ENCODE peak calls at places on chromosomes 6 and 20, in four cellular contexts. One of them, this sample, is unnamed.

GRCh38 chr6:13729891-13730290 is 18.3 kb upstream of the RANBP9 start:
- DNase-seq in mammary epithelial cell: peak; percentile 76
- DNase-seq in ascending aorta: no peak
- DNase-seq in GM12878: no peak
- DNase-seq in this sample: no peak

GRCh38 chr6:67974931-67975330 is 660.2 kb upstream of the ADGRB3 start:
- DNase-seq in mammary epithelial cell: no peak
- DNase-seq in ascending aorta: no peak
- DNase-seq in GM12878: no peak
- DNase-seq in this sample: no peak

GRCh38 chr6:124958759-124959354 is 3.4 kb upstream of the RNF217 start:
- DNase-seq in mammary epithelial cell: peak; percentile 78
- DNase-seq in ascending aorta: no peak
- DNase-seq in GM12878: no peak
- DNase-seq in this sample: no peak

GRCh38 chr20:43188861-43189613 is 669 bp downstream of the PTPRT start:
- DNase-seq in mammary epithelial cell: no peak
- DNase-seq in ascending aorta: no peak
- DNase-seq in GM12878: no peak
- DNase-seq in this sample: no peak

GRCh38 chr6:75205776-75206334 is at the start of gene COL12A1:
- DNase-seq in mammary epithelial cell: peak; percentile 98
- DNase-seq in ascending aorta: peak; percentile 79
- DNase-seq in GM12878: no peak
- DNase-seq in this sample: peak; percentile 93

GRCh38 chr6:99801805-99802204 is 192.2 kb downstream of the MCHR2 start:
- DNase-seq in mammary epithelial cell: no peak
- DNase-seq in ascending aorta: no peak
- DNase-seq in GM12878: no peak
- DNase-seq in this sample: no peak

GRCh38 chr6:28537509-28538140 is 11.9 kb downstream of the GPX5 start:
- DNase-seq in mammary epithelial cell: peak; percentile 75
- DNase-seq in ascending aorta: no peak
- DNase-seq in GM12878: peak; percentile 32
- DNase-seq in this sample: no peak

GRCh38 chr20:62805711-62806382 is 1.2 kb downstream of the OGFR start:
- DNase-seq in mammary epithelial cell: no peak
- DNase-seq in ascending aorta: no peak
- DNase-seq in GM12878: no peak
- DNase-seq in this sample: peak; percentile 86

GRCh38 chr6:88048556-88048955 is 915 bp downstream of the SPACA1 start:
- DNase-seq in mammary epithelial cell: no peak
- DNase-seq in ascending aorta: no peak
- DNase-seq in GM12878: no peak
- DNase-seq in this sample: no peak

GRCh38 chr20:35297740-35298139 is 5.5 kb upstream of the FAM83C start:
- DNase-seq in mammary epithelial cell: no peak
- DNase-seq in ascending aorta: no peak
- DNase-seq in GM12878: no peak
- DNase-seq in this sample: no peak

GRCh38 chr6:75171151-75171550 is 34.7 kb downstream of the COL12A1 start:
- DNase-seq in mammary epithelial cell: no peak
- DNase-seq in ascending aorta: no peak
- DNase-seq in GM12878: no peak
- DNase-seq in this sample: no peak

GRCh38 chr20:59985864-59986263 is 27.6 kb downstream of the CDH26 start:
- DNase-seq in mammary epithelial cell: no peak
- DNase-seq in ascending aorta: no peak
- DNase-seq in GM12878: no peak
- DNase-seq in this sample: no peak

GRCh38 chr6:144804246-144804790 is 519.2 kb downstream of the UTRN start:
- DNase-seq in mammary epithelial cell: no peak
- DNase-seq in ascending aorta: no peak
- DNase-seq in GM12878: no peak
- DNase-seq in this sample: no peak

GRCh38 chr6:166112580-166112979 is 55.1 kb downstream of the TBXT start:
- DNase-seq in mammary epithelial cell: no peak
- DNase-seq in ascending aorta: no peak
- DNase-seq in GM12878: no peak
- DNase-seq in this sample: no peak

GRCh38 chr6:151847064-151847463 is 39.6 kb downstream of the ESR1 start:
- DNase-seq in mammary epithelial cell: peak; percentile 45
- DNase-seq in ascending aorta: no peak
- DNase-seq in GM12878: no peak
- DNase-seq in this sample: no peak

GRCh38 chr6:83086751-83087150 is 19.3 kb downstream of the DOP1A start:
- DNase-seq in mammary epithelial cell: no peak
- DNase-seq in ascending aorta: no peak
- DNase-seq in GM12878: peak; percentile 51
- DNase-seq in this sample: no peak

GRCh38 chr20:22584922-22585785 is 782 bp upstream of the FOXA2 start:
- DNase-seq in mammary epithelial cell: no peak
- DNase-seq in ascending aorta: no peak
- DNase-seq in GM12878: no peak
- DNase-seq in this sample: peak; percentile 57

GRCh38 chr20:48668451-48668946 is 159.3 kb downstream of the PREX1 start:
- DNase-seq in mammary epithelial cell: no peak
- DNase-seq in ascending aorta: no peak
- DNase-seq in GM12878: no peak
- DNase-seq in this sample: no peak

GRCh38 chr20:17228624-17229061 is 1.8 kb downstream of the PCSK2 start:
- DNase-seq in mammary epithelial cell: no peak
- DNase-seq in ascending aorta: no peak
- DNase-seq in GM12878: no peak
- DNase-seq in this sample: peak; percentile 47

GRCh38 chr20:4875578-4876067 is 125.7 kb downstream of the SLC23A2 start:
- DNase-seq in mammary epithelial cell: no peak
- DNase-seq in ascending aorta: no peak
- DNase-seq in GM12878: peak; percentile 58
- DNase-seq in this sample: no peak

GRCh38 chr20:47417245-47418060 is 61.0 kb upstream of the ZMYND8 start:
- DNase-seq in mammary epithelial cell: no peak
- DNase-seq in ascending aorta: no peak
- DNase-seq in GM12878: no peak
- DNase-seq in this sample: no peak

GRCh38 chr20:54086444-54087134 is 16.2 kb upstream of the BCAS1 start:
- DNase-seq in mammary epithelial cell: no peak
- DNase-seq in ascending aorta: no peak
- DNase-seq in GM12878: no peak
- DNase-seq in this sample: no peak

GRCh38 chr6:157095569-157095968 is 227.8 kb downstream of the TMEM242 start:
- DNase-seq in mammary epithelial cell: no peak
- DNase-seq in ascending aorta: no peak
- DNase-seq in GM12878: no peak
- DNase-seq in this sample: no peak

GRCh38 chr20:56393133-56393472 is 658 bp downstream of the CSTF1 start:
- DNase-seq in mammary epithelial cell: peak; percentile 9
- DNase-seq in ascending aorta: no peak
- DNase-seq in GM12878: no peak
- DNase-seq in this sample: no peak

GRCh38 chr6:33869826-33870423 is 66.1 kb upstream of the MLN start:
- DNase-seq in mammary epithelial cell: no peak
- DNase-seq in ascending aorta: no peak
- DNase-seq in GM12878: no peak
- DNase-seq in this sample: peak; percentile 18

GRCh38 chr6:33872761-33873160 is 69.0 kb upstream of the MLN start:
- DNase-seq in mammary epithelial cell: no peak
- DNase-seq in ascending aorta: no peak
- DNase-seq in GM12878: no peak
- DNase-seq in this sample: no peak

GRCh38 chr6:33869121-33869520 is 65.3 kb upstream of the MLN start:
- DNase-seq in mammary epithelial cell: no peak
- DNase-seq in ascending aorta: no peak
- DNase-seq in GM12878: no peak
- DNase-seq in this sample: peak; percentile 3

GRCh38 chr6:33863723-33864440 is 60.1 kb upstream of the MLN start:
- DNase-seq in mammary epithelial cell: no peak
- DNase-seq in ascending aorta: no peak
- DNase-seq in GM12878: no peak
- DNase-seq in this sample: no peak

GRCh38 chr6:33868143-33868542 is 64.3 kb upstream of the MLN start:
- DNase-seq in mammary epithelial cell: no peak
- DNase-seq in ascending aorta: no peak
- DNase-seq in GM12878: no peak
- DNase-seq in this sample: no peak
- H3K4me1 ChIP-seq in mammary epithelial cell: no peaks in the 10 kb centered on the region
- H3K4me1 ChIP-seq in ascending aorta: no peaks in the 10 kb centered on the region
- H3K4me1 ChIP-seq in GM12878: peaks cover 17% of the 10 kb centered on the region
- H3K4me1 ChIP-seq in this sample: no peaks in the 10 kb centered on the region

GRCh38 chr20:36848078-36848660 is 27.8 kb upstream of the TLDC2 start:
- DNase-seq in mammary epithelial cell: no peak
- DNase-seq in ascending aorta: no peak
- DNase-seq in GM12878: no peak
- DNase-seq in this sample: no peak

GRCh38 chr20:36847009-36847709 is 28.8 kb upstream of the TLDC2 start:
- DNase-seq in mammary epithelial cell: peak; percentile 80
- DNase-seq in ascending aorta: peak; percentile 44
- DNase-seq in GM12878: no peak
- DNase-seq in this sample: no peak

GRCh38 chr20:36848677-36849076 is 27.3 kb upstream of the TLDC2 start:
- DNase-seq in mammary epithelial cell: no peak
- DNase-seq in ascending aorta: no peak
- DNase-seq in GM12878: no peak
- DNase-seq in this sample: no peak

GRCh38 chr20:36849333-36850065 is 26.4 kb upstream of the TLDC2 start:
- DNase-seq in mammary epithelial cell: no peak
- DNase-seq in ascending aorta: no peak
- DNase-seq in GM12878: no peak
- DNase-seq in this sample: no peak

DNA sequence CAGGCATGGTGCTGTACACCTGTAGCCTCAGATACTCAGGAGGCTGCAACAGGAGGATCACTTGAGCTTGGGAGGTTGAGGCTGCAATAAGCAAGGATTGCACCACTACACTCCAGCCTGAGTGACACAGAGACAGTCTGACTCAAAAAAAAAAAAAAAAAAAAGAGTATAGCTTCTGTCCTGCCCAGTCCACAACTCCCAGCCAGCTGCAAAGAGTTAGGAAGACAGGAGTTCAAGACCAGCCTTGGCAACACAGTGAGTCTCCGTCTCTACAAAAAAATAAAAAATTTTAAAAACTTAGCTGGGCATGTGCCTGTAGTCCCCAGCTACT is 28.3 kb upstream of the TLDC2 start:
- DNase-seq in mammary epithelial cell: no peak
- DNase-seq in ascending aorta: no peak
- DNase-seq in GM12878: no peak
- DNase-seq in this sample: no peak
- H3K4me1 ChIP-seq in mammary epithelial cell: peaks cover 21% of the 10 kb centered on the region
- H3K4me1 ChIP-seq in ascending aorta: peaks cover 59% of the 10 kb centered on the region
- H3K4me1 ChIP-seq in GM12878: peaks cover 80% of the 10 kb centered on the region
- H3K4me1 ChIP-seq in this sample: peaks cover 71% of the 10 kb centered on the region

GRCh38 chr6:131762984-131763383 is 44.8 kb upstream of the ENPP1 start:
- DNase-seq in mammary epithelial cell: no peak
- DNase-seq in ascending aorta: no peak
- DNase-seq in GM12878: no peak
- DNase-seq in this sample: no peak
- H3K4me1 ChIP-seq in mammary epithelial cell: no peaks in the 10 kb centered on the region
- H3K4me1 ChIP-seq in ascending aorta: peaks cover 45% of the 10 kb centered on the region
- H3K4me1 ChIP-seq in GM12878: no peaks in the 10 kb centered on the region
- H3K4me1 ChIP-seq in this sample: no peaks in the 10 kb centered on the region

GRCh38 chr20:3670511-3670910 is 7.3 kb upstream of the GFRA4 start:
- DNase-seq in mammary epithelial cell: no peak
- DNase-seq in ascending aorta: no peak
- DNase-seq in GM12878: no peak
- DNase-seq in this sample: no peak
- H3K4me1 ChIP-seq in mammary epithelial cell: no peaks in the 10 kb centered on the region
- H3K4me1 ChIP-seq in ascending aorta: no peaks in the 10 kb centered on the region
- H3K4me1 ChIP-seq in GM12878: peaks cover 9% of the 10 kb centered on the region
- H3K4me1 ChIP-seq in this sample: peaks cover 7% of the 10 kb centered on the region

GRCh38 chr6:139983555-139984276 is 609.3 kb upstream of the CITED2 start:
- DNase-seq in mammary epithelial cell: no peak
- DNase-seq in ascending aorta: no peak
- DNase-seq in GM12878: no peak
- DNase-seq in this sample: no peak

GRCh38 chr6:139981810-139982550 is 607.5 kb upstream of the CITED2 start:
- DNase-seq in mammary epithelial cell: no peak
- DNase-seq in ascending aorta: no peak
- DNase-seq in GM12878: no peak
- DNase-seq in this sample: no peak

GRCh38 chr6:139985236-139985815 is 610.9 kb upstream of the CITED2 start:
- DNase-seq in mammary epithelial cell: no peak
- DNase-seq in ascending aorta: no peak
- DNase-seq in GM12878: no peak
- DNase-seq in this sample: no peak

GRCh38 chr6:139982652-139983051 is 608.2 kb upstream of the CITED2 start:
- DNase-seq in mammary epithelial cell: no peak
- DNase-seq in ascending aorta: no peak
- DNase-seq in GM12878: no peak
- DNase-seq in this sample: no peak

GRCh38 chr6:139984317-139984716 is 609.9 kb upstream of the CITED2 start:
- DNase-seq in mammary epithelial cell: no peak
- DNase-seq in ascending aorta: no peak
- DNase-seq in GM12878: no peak
- DNase-seq in this sample: no peak
- H3K4me1 ChIP-seq in mammary epithelial cell: peaks cover 28% of the 10 kb centered on the region
- H3K4me1 ChIP-seq in ascending aorta: peaks cover 19% of the 10 kb centered on the region
- H3K4me1 ChIP-seq in GM12878: no peaks in the 10 kb centered on the region
- H3K4me1 ChIP-seq in this sample: peaks cover 14% of the 10 kb centered on the region

DNA sequence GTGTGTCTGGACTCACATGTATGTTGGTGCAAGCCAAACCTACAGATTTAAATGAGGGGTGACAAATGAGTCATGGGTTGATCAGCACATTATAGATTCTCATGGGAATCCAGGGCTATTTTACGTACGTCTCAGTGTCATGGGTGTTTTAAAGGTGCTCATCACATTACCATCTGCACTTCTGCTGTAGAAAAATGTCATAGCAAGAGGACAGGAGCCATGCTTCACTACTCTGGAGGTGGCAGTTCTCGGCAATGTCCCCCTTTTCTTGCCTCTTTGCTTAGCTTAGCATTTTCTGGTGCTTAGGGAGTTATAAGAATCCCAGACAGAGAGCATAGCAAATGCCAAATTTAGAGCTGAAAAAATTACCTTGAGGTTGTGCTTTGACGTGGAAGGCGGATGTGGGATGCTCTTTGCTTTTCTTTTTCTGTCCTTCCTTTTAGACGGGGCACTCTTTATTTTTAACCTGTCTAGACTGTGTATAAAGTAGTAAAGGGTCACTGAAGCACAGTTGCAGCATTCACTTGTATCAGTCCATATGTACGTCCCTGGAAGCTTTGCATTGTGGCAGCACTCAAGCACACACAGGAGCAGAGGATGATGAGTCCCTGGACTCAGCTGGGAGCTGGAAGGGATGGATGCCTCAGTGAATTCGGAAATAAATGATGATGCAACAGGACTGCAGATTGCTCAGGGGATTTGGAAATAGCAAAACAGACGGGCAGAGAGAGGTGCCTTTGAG is 139.7 kb downstream of the SYNDIG1 start:
- DNase-seq in mammary epithelial cell: peak; percentile 43
- DNase-seq in ascending aorta: no peak
- DNase-seq in GM12878: peak; percentile 51
- DNase-seq in this sample: no peak
- H3K4me1 ChIP-seq in mammary epithelial cell: peaks cover 23% of the 10 kb centered on the region
- H3K4me1 ChIP-seq in ascending aorta: no peaks in the 10 kb centered on the region
- H3K4me1 ChIP-seq in GM12878: peaks cover 16% of the 10 kb centered on the region
- H3K4me1 ChIP-seq in this sample: no peaks in the 10 kb centered on the region

This sample was measured in lower lobe of right lung.